ENCODE peak calls at places on chromosomes 13 and 19, in eight cellular contexts. S is progenitor cell of endocrine pancreas; O is activated naive CD8-positive, alpha-beta T cell treated with anti-CD3 and anti-CD28 coated beads, Interleukin-2, amount 50 U/mL, for 24 hours; C is lung microvascular endothelial cell; B is NCI-H2171; X is stimulated activated CD8-positive, alpha-beta memory T cell treated with anti-CD3 and anti-CD28 coated beads, Interleukin-12 subunit alpha, Interleukin-12 subunit beta, amount 100 ng/mL, for 4 hours; H is cardiac fibroblast; R is stimulated activated CD4-positive, alpha-beta T cell treated with anti-CD3 and anti-CD28 coated beads, TNF-alpha, amount 100 ng/mL, for 48 hours. Z is an unnamed sample.

GRCh38 chr19:686589-687297 is 8.5 kb downstream of the PRSS57 start:
- DNase-seq in H (no peak), R (no peak), X (no peak), S (no peak), B (no peak), O (no peak), C (no peak), Z (no peak)

GRCh38 chr19:18541992-18542935 is 1.1 kb downstream of the FKBP8 start:
- DNase-seq in H (peak), B (no peak), X (no peak), R (no peak), S (no peak), C (no peak), O (peak), Z (no peak)

GRCh38 chr13:31790992-31791391 is 51.7 kb downstream of the RXFP2 start:
- DNase-seq in B (no peak), S (no peak), R (no peak), X (no peak), C (no peak), H (peak), O (no peak), Z (no peak)

GRCh38 chr19:48859711-48860572 is 8.5 kb downstream of the PLEKHA4 start:
- DNase-seq in C (no peak), O (no peak), R (no peak), S (no peak), H (no peak), B (no peak), X (no peak), Z (no peak)

GRCh38 chr19:17244618-17245534 is 843 bp downstream of the NR2F6 start:
- DNase-seq in C (no peak), H (no peak), O (no peak), B (no peak), S (no peak), X (no peak), R (no peak), Z (no peak)

GRCh38 chr13:23656637-23657036 is 86.4 kb downstream of the TNFRSF19 start:
- DNase-seq in H (peak), R (no peak), S (no peak), B (peak), X (no peak), C (peak), O (no peak), Z (peak)

GRCh38 chr13:110575322-110576069 is 14.0 kb upstream of the RAB20 start:
- DNase-seq in O (peak), H (peak), S (no peak), C (no peak), X (no peak), R (no peak), B (no peak), Z (no peak)

GRCh38 chr13:19961924-19962323 is 3.4 kb downstream of the ZMYM2 start:
- DNase-seq in R (no peak), H (no peak), O (no peak), B (no peak), S (no peak), C (no peak), X (no peak), Z (no peak)

GRCh38 chr13:26679945-26680516 is 80.6 kb downstream of the GPR12 start:
- DNase-seq in X (no peak), R (no peak), H (no peak), O (no peak), S (no peak), C (no peak), B (peak), Z (no peak)

GRCh38 chr13:114118086-114118762 is 14.2 kb downstream of the RASA3 start:
- DNase-seq in C (no peak), R (no peak), H (no peak), B (no peak), O (no peak), S (no peak), X (no peak), Z (no peak)

GRCh38 chr13:31803327-31803726 is 64.0 kb downstream of the RXFP2 start:
- DNase-seq in R (no peak), H (no peak), C (no peak), S (no peak), O (no peak), X (no peak), B (no peak), Z (no peak)

GRCh38 chr19:48329167-48329891 is 4.0 kb downstream of the EMP3 start:
- DNase-seq in B (no peak), O (peak), S (no peak), H (peak), X (no peak), R (no peak), C (peak), Z (no peak)

GRCh38 chr13:105997436-105998232 is 537.8 kb downstream of the EFNB2 start:
- DNase-seq in H (peak), C (no peak), S (no peak), B (no peak), X (no peak), R (no peak), O (no peak), Z (no peak)

GRCh38 chr13:28423010-28423409 is 71.9 kb downstream of the FLT1 start:
- DNase-seq in O (peak), C (peak), X (peak), B (no peak), H (no peak), R (no peak), S (no peak), Z (no peak)

GRCh38 chr13:113592571-113592970 is 8.0 kb downstream of the TFDP1 start:
- DNase-seq in B (no peak), S (no peak), X (no peak), R (no peak), O (no peak), H (no peak), C (no peak), Z (no peak)

GRCh38 chr13:83452292-83452950 is 429.9 kb downstream of the SLITRK1 start:
- DNase-seq in C (no peak), O (no peak), H (no peak), X (no peak), B (no peak), S (no peak), R (no peak), Z (no peak)

GRCh38 chr13:100146534-100146933 is 57.6 kb downstream of the PCCA start:
- DNase-seq in C (no peak), B (no peak), H (no peak), R (no peak), O (no peak), X (no peak), S (no peak), Z (no peak)

GRCh38 chr19:43784251-43784980 is 3.6 kb upstream of the KCNN4 start:
- DNase-seq in H (peak), B (no peak), R (no peak), X (peak), S (no peak), O (peak), C (peak), Z (no peak)

GRCh38 chr13:99693812-99694211 is 192.5 kb downstream of the TM9SF2 start:
- DNase-seq in B (no peak), S (no peak), C (no peak), H (no peak), X (no peak), O (no peak), R (no peak), Z (no peak)

GRCh38 chr19:13100871-13101589 is 1.6 kb downstream of the LYL1 start:
- DNase-seq in X (no peak), C (peak), B (no peak), S (no peak), O (no peak), H (no peak), R (no peak), Z (no peak)

GRCh38 chr13:40933508-40933907 is 85.6 kb downstream of the ELF1 start:
- DNase-seq in X (no peak), R (no peak), S (no peak), H (no peak), C (no peak), B (no peak), O (no peak), Z (no peak)

GRCh38 chr19:37251308-37252229 is 33.6 kb downstream of the ZNF383 start:
- DNase-seq in H (peak), O (peak), B (peak), S (no peak), C (peak), R (no peak), X (peak), Z (peak)

GRCh38 chr19:56840452-56841193 is at the start of the genes PEG3 and ZIM2:
- DNase-seq in C (no peak), S (no peak), R (no peak), H (peak), O (no peak), B (no peak), X (no peak), Z (no peak)

GRCh38 chr13:111893607-111894443 is 173.1 kb upstream of the SOX1 start:
- DNase-seq in S (peak), H (no peak), O (no peak), B (no peak), R (no peak), X (no peak), C (no peak), Z (no peak)

GRCh38 chr13:83815598-83815997 is 66.7 kb downstream of the SLITRK1 start:
- DNase-seq in S (no peak), X (no peak), R (no peak), B (no peak), O (no peak), H (no peak), C (no peak), Z (no peak)

GRCh38 chr13:47025791-47026419 is 129.1 kb upstream of the HTR2A start:
- DNase-seq in S (no peak), O (no peak), H (no peak), C (no peak), R (no peak), X (no peak), B (no peak), Z (no peak)

GRCh38 chr19:16626796-16627193 is 1.2 kb downstream of the MED26 start:
- DNase-seq in S (no peak), X (no peak), O (peak), B (no peak), H (no peak), R (no peak), C (peak), Z (no peak)

GRCh38 chr19:11560404-11560988 is 1.5 kb upstream of the ELOF1 start:
- DNase-seq in C (peak), H (peak), O (peak), X (no peak), B (peak), R (peak), S (peak), Z (peak)

GRCh38 chr19:49387936-49388372 is at the start of gene KASH5:
- DNase-seq in X (peak), O (peak), S (no peak), H (peak), B (no peak), R (peak), C (peak), Z (no peak)

GRCh38 chr19:1624458-1624857 is 19.2 kb upstream of the UQCR11 start:
- DNase-seq in S (peak), X (no peak), C (peak), H (peak), B (peak), O (peak), R (no peak), Z (peak)

GRCh38 chr19:47699360-47699917 is 13.8 kb upstream of the EHD2 start:
- DNase-seq in S (peak), X (no peak), B (no peak), R (no peak), O (peak), C (peak), H (peak), Z (peak)

GRCh38 chr13:111373486-111373885 is 53.0 kb downstream of the TEX29 start:
- DNase-seq in H (no peak), S (no peak), O (no peak), X (no peak), B (no peak), R (no peak), C (no peak), Z (no peak)

GRCh38 chr13:50444726-50445125 is 398.8 kb downstream of the DLEU7 start:
- DNase-seq in S (no peak), H (no peak), O (no peak), R (no peak), C (no peak), X (no peak), B (no peak), Z (no peak)

GRCh38 chr13:74414458-74414857 is 280.3 kb upstream of the KLF12 start:
- DNase-seq in R (no peak), C (no peak), B (no peak), H (no peak), X (no peak), O (no peak), S (no peak), Z (no peak)

GRCh38 chr19:49497047-49497789 is 984 bp downstream of the RPS11 start:
- DNase-seq in S (no peak), C (peak), X (peak), R (no peak), B (no peak), H (peak), O (peak), Z (peak)